ENCODE peak calls at places on chromosomes 2 and 18, in six cellular contexts. G, L, P, S, Z and H are unnamed samples.
A peak's percentile ranks its signal among the peaks of the same experiment; 100 is the strongest.

GRCh38 chr2:240436626-240437180 is 1.2 kb downstream of the GPC1 start:
- DNase-seq in G (no peak), L (no peak), P (no peak), S (no peak), Z (no peak), H (no peak)

GRCh38 chr2:219178377-219179175 is 501 bp downstream of the RETREG2 start:
- DNase-seq in G (peak; percentile 60), L (no peak), P (no peak), S (no peak), Z (peak; percentile 45), H (peak; percentile 92)

GRCh38 chr18:28767781-28768211 is 590.9 kb upstream of the CDH2 start:
- DNase-seq in G (no peak), L (no peak), P (no peak), S (no peak), Z (no peak), H (no peak)

GRCh38 chr2:197274937-197275336 is 35.6 kb downstream of the ANKRD44 start:
- DNase-seq in G (no peak), L (no peak), P (no peak), S (no peak), Z (no peak), H (no peak)

GRCh38 chr2:9158786-9159779 is 47.5 kb upstream of the ASAP2 start:
- DNase-seq in G (no peak), L (no peak), P (no peak), S (no peak), Z (no peak), H (no peak)

GRCh38 chr2:119012345-119013301 is 70.6 kb downstream of the MARCO start:
- DNase-seq in G (no peak), L (peak; percentile 22), P (peak; percentile 17), S (no peak), Z (no peak), H (no peak)

GRCh38 chr2:172252154-172252553 is 149.5 kb upstream of the DLX2 start:
- DNase-seq in G (no peak), L (no peak), P (no peak), S (no peak), Z (no peak), H (no peak)

GRCh38 chr2:11512431-11512830 is 21.4 kb upstream of the GREB1 start:
- DNase-seq in G (no peak), L (no peak), P (no peak), S (no peak), Z (no peak), H (no peak)

GRCh38 chr18:77140439-77141109 is 8.0 kb upstream of the MBP start:
- DNase-seq in G (peak; percentile 83), L (peak; percentile 72), P (no peak), S (no peak), Z (no peak), H (no peak)

GRCh38 chr18:22391571-22392359 is 25.9 kb downstream of the CTAGE1 start:
- DNase-seq in G (no peak), L (no peak), P (no peak), S (no peak), Z (no peak), H (no peak)

GRCh38 chr2:600542-601386 is 76.4 kb downstream of the TMEM18 start:
- DNase-seq in G (no peak), L (no peak), P (peak; percentile 23), S (no peak), Z (no peak), H (no peak)

GRCh38 chr2:174764281-174765063 is at the start of gene CHRNA1:
- DNase-seq in G (no peak), L (no peak), P (no peak), S (no peak), Z (peak; percentile 36), H (no peak)

GRCh38 chr2:12720181-12720580 is 3.4 kb downstream of the TRIB2 start:
- DNase-seq in G (no peak), L (no peak), P (no peak), S (no peak), Z (no peak), H (no peak)

GRCh38 chr2:158766524-158766923 is 28.6 kb upstream of the DAPL1 start:
- DNase-seq in G (no peak), L (no peak), P (no peak), S (no peak), Z (no peak), H (no peak)

GRCh38 chr2:25032094-25032493 is 9.8 kb upstream of the EFR3B start:
- DNase-seq in G (no peak), L (no peak), P (no peak), S (no peak), Z (no peak), H (no peak)

GRCh38 chr2:205702576-205702975 is 20.3 kb downstream of the NRP2 start:
- DNase-seq in G (no peak), L (no peak), P (no peak), S (no peak), Z (no peak), H (no peak)

GRCh38 chr2:40760071-40760666 is 308.3 kb upstream of the SLC8A1 start:
- DNase-seq in G (no peak), L (no peak), P (peak; percentile 57), S (no peak), Z (no peak), H (no peak)

GRCh38 chr2:15786003-15786654 is 154.2 kb upstream of the MYCN start:
- DNase-seq in G (no peak), L (no peak), P (no peak), S (no peak), Z (no peak), H (no peak)

GRCh38 chr2:118990757-118991545 is 49.0 kb downstream of the MARCO start:
- DNase-seq in G (no peak), L (peak; percentile 12), P (no peak), S (no peak), Z (no peak), H (no peak)

GRCh38 chr2:210199186-210199765 is 26.0 kb downstream of the ACADL start:
- DNase-seq in G (no peak), L (no peak), P (no peak), S (no peak), Z (no peak), H (no peak)

GRCh38 chr2:200586644-200586975 is 796 bp downstream of the AOX1 start:
- DNase-seq in G (no peak), L (no peak), P (no peak), S (no peak), Z (no peak), H (no peak)

GRCh38 chr2:200587007-200587616 is 1.3 kb downstream of the AOX1 start:
- DNase-seq in G (no peak), L (no peak), P (no peak), S (no peak), Z (no peak), H (no peak)

GRCh38 chr2:200585340-200585729 is 479 bp upstream of the AOX1 start:
- DNase-seq in G (no peak), L (no peak), P (no peak), S (no peak), Z (no peak), H (no peak)

GRCh38 chr2:200584639-200585038 is 1.2 kb upstream of the AOX1 start:
- DNase-seq in G (no peak), L (no peak), P (no peak), S (no peak), Z (no peak), H (no peak)

GRCh38 chr2:200585730-200586643 is at the start of gene AOX1:
- DNase-seq in G (peak; percentile 87), L (peak; percentile 50), P (peak; percentile 86), S (peak; percentile 44), Z (no peak), H (peak; percentile 94)
- TF ChIP-seq CTCF in G (peak; percentile 21), L (no peak), P (peak; percentile 30), S (no peak), Z (no peak), H (no peak)

DNA sequence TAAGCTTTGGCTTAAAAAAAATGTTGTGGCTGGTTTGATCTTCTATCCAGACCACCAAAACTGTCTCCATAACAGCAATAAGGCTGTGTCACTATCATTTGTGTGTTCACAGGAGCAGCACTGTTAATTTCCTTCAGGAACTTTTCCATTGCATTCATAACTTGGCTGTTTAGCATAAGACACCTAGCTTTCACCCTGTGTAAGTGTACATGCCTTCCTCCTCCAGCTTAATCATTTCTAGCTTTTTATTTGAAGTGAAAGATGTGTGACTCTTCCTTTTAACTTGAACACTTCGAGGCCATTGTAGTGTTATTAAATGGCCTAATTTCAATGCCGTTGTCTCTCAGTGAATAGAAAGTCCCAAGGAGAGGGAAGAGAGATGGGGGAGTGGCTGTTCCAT is 352.9 kb upstream of the VWC2L start:
- DNase-seq in G (no peak), L (no peak), P (no peak), S (no peak), Z (no peak), H (no peak)
- TF ChIP-seq CTCF in G (no peak), L (no peak), P (no peak), S (no peak), Z (no peak), H (no peak)

GRCh38 chr2:173657996-173658717 is 303.5 kb downstream of the CDCA7 start:
- DNase-seq in G (no peak), L (no peak), P (no peak), S (no peak), Z (no peak), H (no peak)

GRCh38 chr2:173653427-173653795 is 298.7 kb downstream of the CDCA7 start:
- DNase-seq in G (no peak), L (no peak), P (no peak), S (no peak), Z (no peak), H (no peak)

GRCh38 chr2:173654146-173654895 is 299.6 kb downstream of the CDCA7 start:
- DNase-seq in G (no peak), L (no peak), P (peak; percentile 42), S (no peak), Z (no peak), H (no peak)

GRCh38 chr2:173654896-173655265 is 300.2 kb downstream of the CDCA7 start:
- DNase-seq in G (no peak), L (no peak), P (no peak), S (no peak), Z (no peak), H (no peak)

GRCh38 chr2:173656086-173656485 is 301.4 kb downstream of the CDCA7 start:
- DNase-seq in G (no peak), L (no peak), P (no peak), S (no peak), Z (no peak), H (no peak)
- TF ChIP-seq CTCF in G (no peak), L (no peak), P (no peak), S (no peak), Z (no peak), H (no peak)

DNA sequence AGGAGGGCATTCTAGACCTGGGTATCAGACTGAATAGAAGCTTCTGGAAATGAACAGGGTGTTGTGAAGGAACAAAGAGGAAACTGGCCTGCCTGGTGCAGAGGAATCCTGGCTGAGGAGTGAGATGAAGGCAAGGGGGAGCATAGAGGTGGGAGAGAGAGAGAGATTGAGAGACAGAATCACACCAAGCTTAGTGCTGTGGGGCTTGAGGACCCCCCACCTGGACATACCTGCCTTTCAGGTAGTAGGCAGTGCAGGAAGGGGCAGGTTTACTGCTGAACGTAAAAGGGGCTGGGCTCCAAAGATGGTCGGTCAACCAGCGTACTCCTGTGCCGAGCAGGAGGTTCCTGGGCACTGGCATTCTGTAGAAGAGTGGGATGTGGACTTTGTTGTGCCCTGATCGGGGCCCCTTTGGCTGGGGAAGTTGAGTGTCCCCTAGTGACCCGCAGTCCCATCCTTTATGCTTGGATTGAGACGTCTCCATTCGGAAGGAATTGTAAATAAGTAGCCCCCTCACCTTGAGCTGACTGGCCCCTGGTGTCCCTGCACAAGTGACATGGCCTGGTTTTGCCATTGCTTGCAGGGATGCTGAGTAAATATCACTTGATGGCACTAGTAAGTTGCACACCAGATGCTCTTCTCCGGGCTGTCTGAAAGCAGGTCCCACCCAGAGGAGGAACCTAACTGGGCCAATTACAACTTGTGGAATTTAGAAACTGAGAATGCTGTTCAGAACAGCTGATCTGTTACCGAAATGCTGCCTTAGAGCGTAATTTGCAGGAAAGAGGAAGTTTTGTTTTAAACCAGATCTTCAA is 1.4 kb downstream of the UBE2F start:
- DNase-seq in G (peak; percentile 75), L (peak; percentile 63), P (peak; percentile 43), S (no peak), Z (peak; percentile 82), H (no peak)
- TF ChIP-seq CTCF in G (peak; percentile 28), L (no peak), P (no peak), S (no peak), Z (peak; percentile 10), H (no peak)